ENCODE peak calls at places on chromosomes 3 and 15, in nine cellular contexts. P is GM23338; E is HFFc6; S is CD8-positive, alpha-beta T cell; J is lower leg skin; H is NB4; O is coronary artery; Z is neural progenitor cell; Q is Caco-2. C is an unnamed sample.

GRCh38 chr3:138465451-138465850 is 31.0 kb downstream of the ESYT3 start:
- DNase-seq in P (no peak), E (no peak), S (no peak), J (no peak), H (no peak), O (no peak), Z (no peak), Q (no peak), C (no peak)

GRCh38 chr3:66606868-66607267 is 106.0 kb upstream of the LRIG1 start:
- DNase-seq in P (no peak), E (no peak), S (no peak), J (no peak), H (no peak), O (no peak), Z (no peak), Q (peak), C (no peak)

GRCh38 chr15:78298983-78299301 is 467 bp downstream of the SKIC8 start:
- DNase-seq in P (no peak), E (peak), S (no peak), J (no peak), H (peak), O (no peak), Z (no peak), Q (no peak), C (no peak)

GRCh38 chr3:141231923-141232861 is 567 bp downstream of the PXYLP1 start:
- DNase-seq in P (peak), E (no peak), S (no peak), J (no peak), H (peak), O (no peak), Z (peak), Q (peak), C (peak)

GRCh38 chr15:90232941-90233700 is 620 bp downstream of the CIB1 start:
- DNase-seq in P (peak), E (peak), S (no peak), J (no peak), H (peak), O (no peak), Z (peak), Q (peak), C (peak)

GRCh38 chr15:88476635-88477038 is 9.1 kb downstream of the MRPS11 start:
- DNase-seq in P (peak), E (peak), S (no peak), J (no peak), H (peak), O (no peak), Z (peak), Q (peak), C (peak)

GRCh38 chr15:61459785-61460707 is 230.9 kb upstream of the RORA start:
- DNase-seq in P (no peak), E (no peak), S (no peak), J (no peak), H (no peak), O (no peak), Z (no peak), Q (no peak), C (no peak)

GRCh38 chr3:180383332-180384020 is 218.5 kb upstream of the TTC14 start:
- DNase-seq in P (no peak), E (peak), S (no peak), J (no peak), H (peak), O (no peak), Z (no peak), Q (no peak), C (no peak)

GRCh38 chr15:45407786-45408185 is 29.4 kb upstream of the GATM start:
- DNase-seq in P (no peak), E (no peak), S (no peak), J (no peak), H (no peak), O (no peak), Z (no peak), Q (no peak), C (no peak)

GRCh38 chr15:47184405-47185221 is 532.7 kb upstream of the SEMA6D start:
- DNase-seq in P (peak), E (no peak), S (no peak), J (no peak), H (no peak), O (no peak), Z (peak), Q (no peak), C (peak)

GRCh38 chr15:42427429-42428223 is 63.3 kb downstream of the ZNF106 start:
- DNase-seq in P (no peak), E (peak), S (no peak), J (no peak), H (no peak), O (no peak), Z (no peak), Q (no peak), C (no peak)

GRCh38 chr15:24954783-24955548 is at the start of the genes SNRPN and SNURF:
- DNase-seq in P (peak), E (peak), S (peak), J (peak), H (no peak), O (peak), Z (peak), Q (peak), C (peak)

GRCh38 chr3:162777118-162777517 is 1280.5 kb downstream of the OTOL1 start:
- DNase-seq in P (no peak), E (no peak), S (no peak), J (no peak), H (no peak), O (no peak), Z (no peak), Q (no peak), C (no peak)
- TF ChIP-seq CTCF in P (no peak), E (no peak), S (no peak), J (no peak), H (no peak), O (no peak), Z (peak), Q (no peak), C (no peak)

GRCh38 chr3:98182196-98182595 is 15.7 kb downstream of the OR5H15 start:
- DNase-seq in P (peak), E (no peak), S (no peak), J (no peak), H (no peak), O (no peak), Z (no peak), Q (no peak), C (no peak)

GRCh38 chr3:98180311-98180710 is 13.8 kb downstream of the OR5H15 start:
- DNase-seq in P (no peak), E (no peak), S (no peak), J (no peak), H (no peak), O (no peak), Z (no peak), Q (no peak), C (no peak)

GRCh38 chr3:98188553-98188952 is 22.1 kb downstream of the OR5H15 start:
- DNase-seq in P (peak), E (no peak), S (no peak), J (no peak), H (peak), O (no peak), Z (peak), Q (no peak), C (no peak)

GRCh38 chr3:98185180-98185579 is 18.7 kb downstream of the OR5H15 start:
- DNase-seq in P (peak), E (no peak), S (no peak), J (no peak), H (no peak), O (no peak), Z (peak), Q (peak), C (no peak)
- TF ChIP-seq CTCF in P (peak), E (no peak), S (no peak), J (no peak), H (no peak), O (no peak), Z (peak), Q (peak), C (no peak)

DNA sequence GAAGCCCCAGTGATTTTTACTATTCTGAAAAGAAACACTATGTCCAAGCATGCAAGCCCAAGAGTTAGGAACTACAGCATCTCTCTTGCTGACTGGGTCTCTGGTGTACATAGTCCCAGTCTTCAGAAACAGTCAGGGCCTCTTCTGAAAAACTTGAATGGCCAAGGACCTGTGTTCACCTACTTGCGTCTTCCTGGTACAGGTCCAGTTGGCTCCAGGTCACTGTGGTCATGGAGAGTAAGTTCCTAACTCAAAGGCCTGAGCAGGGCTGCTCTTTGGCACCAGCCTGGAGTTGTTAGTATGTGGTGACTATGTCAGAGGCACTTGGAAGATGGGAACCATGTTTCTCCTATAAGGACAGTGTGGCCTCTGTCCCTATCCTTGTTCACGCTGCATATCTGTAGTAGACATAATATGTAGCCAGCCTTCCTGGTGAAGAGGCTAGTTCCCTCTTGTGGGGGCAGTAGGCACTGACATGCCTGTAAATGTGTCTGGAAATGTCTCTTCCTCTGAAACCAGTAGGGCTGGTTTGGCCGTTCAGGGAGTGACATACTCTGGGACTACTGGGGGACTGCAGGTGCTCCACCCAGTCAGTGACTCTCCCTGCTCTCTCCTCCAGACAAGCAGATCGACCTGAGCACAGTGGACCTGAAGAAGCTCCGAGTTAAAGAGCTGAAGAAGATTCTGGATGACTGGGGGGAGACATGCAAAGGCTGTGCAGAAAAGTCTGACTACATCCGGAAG is 2.6 kb upstream of the RBM15B start:
- DNase-seq in P (peak), E (peak), S (no peak), J (peak), H (peak), O (peak), Z (no peak), Q (peak), C (no peak)
- TF ChIP-seq CTCF in P (peak), E (peak), S (no peak), J (no peak), H (no peak), O (no peak), Z (peak), Q (peak), C (peak)

GRCh38 chr3:54053882-54054281 is 68.5 kb upstream of the CACNA2D3 start:
- DNase-seq in P (no peak), E (no peak), S (no peak), J (no peak), H (no peak), O (no peak), Z (no peak), Q (no peak), C (no peak)
- TF ChIP-seq CTCF in P (no peak), E (no peak), S (no peak), J (no peak), H (no peak), O (no peak), Z (no peak), Q (no peak), C (no peak)

GRCh38 chr3:132253262-132253878 is 63.8 kb upstream of the ACP3 start:
- DNase-seq in P (peak), E (peak), S (no peak), J (peak), H (peak), O (no peak), Z (peak), Q (peak), C (peak)

GRCh38 chr3:132255041-132255745 is 62.0 kb upstream of the ACP3 start:
- DNase-seq in P (peak), E (peak), S (no peak), J (no peak), H (no peak), O (no peak), Z (no peak), Q (peak), C (no peak)

GRCh38 chr3:132261501-132261900 is 55.7 kb upstream of the ACP3 start:
- DNase-seq in P (no peak), E (no peak), S (no peak), J (no peak), H (peak), O (no peak), Z (no peak), Q (no peak), C (no peak)

GRCh38 chr3:132254076-132254755 is 63.0 kb upstream of the ACP3 start:
- DNase-seq in P (no peak), E (no peak), S (no peak), J (no peak), H (peak), O (no peak), Z (no peak), Q (no peak), C (no peak)

GRCh38 chr3:132256984-132257383 is 60.2 kb upstream of the ACP3 start:
- DNase-seq in P (peak), E (no peak), S (no peak), J (no peak), H (peak), O (no peak), Z (peak), Q (peak), C (peak)
- TF ChIP-seq CTCF in P (peak), E (peak), S (no peak), J (no peak), H (peak), O (no peak), Z (peak), Q (peak), C (peak)

GRCh38 chr15:49675051-49675450 is 54.2 kb downstream of the DTWD1 start:
- DNase-seq in P (peak), E (peak), S (no peak), J (no peak), H (no peak), O (no peak), Z (no peak), Q (peak), C (no peak)
- TF ChIP-seq CTCF in P (no peak), E (peak), S (no peak), J (no peak), H (no peak), O (no peak), Z (no peak), Q (no peak), C (no peak)

GRCh38 chr3:155352900-155353490 is 59.5 kb upstream of the STRIT1 start:
- DNase-seq in P (peak), E (peak), S (no peak), J (no peak), H (peak), O (no peak), Z (peak), Q (peak), C (no peak)
- TF ChIP-seq CTCF in P (peak), E (peak), S (peak), J (no peak), H (peak), O (peak), Z (peak), Q (peak), C (peak)

DNA sequence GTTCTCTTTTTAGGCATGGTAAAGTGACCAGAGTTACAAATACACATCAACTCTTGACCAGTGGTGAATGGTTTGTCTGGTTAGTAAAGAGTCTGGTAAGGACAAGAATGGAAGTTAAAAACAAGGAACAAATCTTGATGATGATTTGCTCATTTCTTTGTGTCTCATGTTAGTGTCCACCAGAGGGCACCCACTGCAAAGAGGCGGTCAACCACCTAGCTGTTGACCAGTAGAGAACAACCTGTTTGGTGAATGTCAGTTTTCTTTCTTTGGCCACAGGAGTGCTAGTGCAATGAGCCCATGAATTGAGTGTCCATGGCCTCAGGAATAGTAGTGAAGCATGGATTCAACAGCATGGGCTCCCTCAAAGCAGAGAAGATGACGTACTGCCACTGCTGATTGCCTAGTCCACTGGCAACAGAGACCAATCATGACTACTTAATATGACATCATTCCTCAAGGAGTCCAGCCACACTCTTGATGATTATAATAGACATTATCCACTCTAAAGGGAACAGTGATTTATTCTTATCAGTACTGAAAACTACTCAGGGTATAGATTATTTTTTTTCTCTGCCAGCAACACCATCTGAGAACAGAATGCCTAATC is 10.7 kb upstream of the CNTN6 start:
- DNase-seq in P (peak), E (no peak), S (no peak), J (peak), H (peak), O (no peak), Z (peak), Q (peak), C (peak)
- TF ChIP-seq CTCF in P (peak), E (peak), S (no peak), J (no peak), H (peak), O (no peak), Z (peak), Q (peak), C (peak)

DNA sequence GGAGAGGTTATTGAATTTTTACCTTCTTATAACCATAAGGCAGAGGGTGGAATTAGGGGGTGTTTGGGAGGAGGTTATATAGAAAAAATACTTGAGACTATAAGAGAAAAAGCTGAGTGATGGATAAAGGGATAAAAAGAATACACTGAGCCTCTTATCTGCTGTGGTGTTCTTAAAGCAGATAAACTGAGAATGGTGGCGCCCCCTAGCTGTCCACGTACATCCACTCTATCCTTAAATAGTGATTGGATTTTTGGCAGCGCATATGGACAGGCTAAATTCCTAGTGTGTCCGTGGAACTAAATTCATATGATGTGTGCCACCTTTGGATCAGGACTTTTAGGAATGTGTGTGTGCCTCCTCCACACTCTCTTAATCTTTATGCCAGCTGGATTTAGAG is 121.1 kb downstream of the OXSM start:
- DNase-seq in P (peak), E (no peak), S (no peak), J (no peak), H (peak), O (no peak), Z (peak), Q (peak), C (peak)
- TF ChIP-seq CTCF in P (peak), E (peak), S (peak), J (no peak), H (peak), O (no peak), Z (peak), Q (no peak), C (peak)

C was measured in neural crest cell.